ENCODE peak calls at places on chromosomes 3 and 15, in ten cellular contexts. C is RKO; O is iPS-NIHi11; F is NCI-H2029 treated with DMSO at 0.1 percent for 48 hours; A is NCI-H1436; D is naive thymus-derived CD8-positive, alpha-beta T cell; G is stimulated activated CD4-positive, alpha-beta T cell treated with anti-CD3 and anti-CD28 coated beads, Interleukin-15, amount 100 ng/mL, for 1 hour; W is EH; Y is sciatic nerve; U is HCEC 1CT. V is an unnamed sample.

GRCh38 chr3:153970735-153971347 is 150.3 kb upstream of the ARHGEF26 start:
- DNase-seq in C (peak; percentile 56), O (no peak), F (no peak), A (no peak), D (no peak), G (no peak), W (no peak), Y (no peak), U (no peak), V (no peak)

GRCh38 chr3:151091685-151092352 is 6.4 kb downstream of the MED12L start:
- DNase-seq in C (no peak), O (no peak), F (no peak), A (no peak), D (no peak), G (no peak), W (no peak), Y (no peak), U (no peak), V (no peak)

GRCh38 chr3:158443632-158444031 is 127.4 kb upstream of the MLF1 start:
- DNase-seq in C (no peak), O (no peak), F (no peak), A (no peak), D (no peak), G (no peak), W (no peak), Y (no peak), U (no peak), V (no peak)

GRCh38 chr3:146374146-146374545 is 95.2 kb downstream of the PLSCR2 start:
- DNase-seq in C (no peak), O (no peak), F (no peak), A (no peak), D (no peak), G (no peak), W (no peak), Y (no peak), U (peak; percentile 53), V (no peak)

GRCh38 chr3:12194209-12194608 is 35.5 kb upstream of the TIMP4 start:
- DNase-seq in C (peak; percentile 65), O (no peak), F (no peak), A (no peak), D (no peak), G (no peak), W (peak; percentile 82), Y (no peak), U (peak; percentile 94), V (no peak)

GRCh38 chr3:126541628-126542339 is 16.9 kb downstream of the C3orf22 start:
- DNase-seq in C (no peak), O (peak; percentile 23), F (no peak), A (no peak), D (no peak), G (no peak), W (no peak), Y (peak; percentile 42), U (no peak), V (no peak)

GRCh38 chr3:187049462-187050101 is 89.7 kb downstream of the RPL39L start:
- DNase-seq in C (no peak), O (no peak), F (no peak), A (no peak), D (no peak), G (no peak), W (no peak), Y (no peak), U (no peak), V (no peak)

GRCh38 chr15:68372291-68372811 is 59.6 kb downstream of the ITGA11 start:
- DNase-seq in C (peak; percentile 40), O (peak; percentile 79), F (no peak), A (no peak), D (no peak), G (no peak), W (no peak), Y (peak; percentile 39), U (peak; percentile 30), V (no peak)

GRCh38 chr3:127551971-127552370 is 38.6 kb downstream of the TPRA1 start:
- DNase-seq in C (no peak), O (no peak), F (no peak), A (no peak), D (no peak), G (no peak), W (no peak), Y (no peak), U (no peak), V (no peak)

GRCh38 chr15:59950603-59951388 is 53.3 kb upstream of the FOXB1 start:
- DNase-seq in C (no peak), O (no peak), F (peak; percentile 4), A (no peak), D (no peak), G (no peak), W (no peak), Y (no peak), U (no peak), V (no peak)

GRCh38 chr3:31173118-31173718 is 278.8 kb upstream of the GADL1 start:
- DNase-seq in C (no peak), O (no peak), F (no peak), A (no peak), D (no peak), G (no peak), W (no peak), Y (no peak), U (no peak), V (no peak)

GRCh38 chr3:187946031-187946691 is 200.9 kb upstream of the BCL6 start:
- DNase-seq in C (no peak), O (no peak), F (peak; percentile 3), A (peak; percentile 49), D (no peak), G (no peak), W (peak; percentile 82), Y (no peak), U (no peak), V (no peak)

GRCh38 chr3:47813551-47814177 is 10.7 kb downstream of the DHX30 start:
- DNase-seq in C (no peak), O (no peak), F (no peak), A (no peak), D (no peak), G (no peak), W (no peak), Y (no peak), U (no peak), V (no peak)

GRCh38 chr15:32983679-32984078 is 210.8 kb downstream of the FMN1 start:
- DNase-seq in C (no peak), O (no peak), F (no peak), A (no peak), D (no peak), G (no peak), W (no peak), Y (no peak), U (no peak), V (no peak)

GRCh38 chr15:51334011-51334426 is 4.4 kb downstream of the CYP19A1 start:
- DNase-seq in C (no peak), O (no peak), F (peak; percentile 23), A (no peak), D (no peak), G (no peak), W (no peak), Y (no peak), U (no peak), V (no peak)

GRCh38 chr3:130255442-130255841 is 90.0 kb upstream of the COL6A5 start:
- DNase-seq in C (no peak), O (no peak), F (no peak), A (no peak), D (no peak), G (no peak), W (no peak), Y (no peak), U (no peak), V (no peak)

GRCh38 chr15:63626955-63627354 is 29.8 kb downstream of the FBXL22 start:
- DNase-seq in C (no peak), O (no peak), F (no peak), A (no peak), D (no peak), G (no peak), W (no peak), Y (no peak), U (no peak), V (no peak)

GRCh38 chr3:45571969-45572368 is 22.6 kb upstream of the LIMD1 start:
- DNase-seq in C (no peak), O (no peak), F (no peak), A (no peak), D (no peak), G (no peak), W (no peak), Y (no peak), U (no peak), V (no peak)

GRCh38 chr3:45890405-45890804 is 4.1 kb downstream of the CCR9 start:
- DNase-seq in C (no peak), O (peak; percentile 34), F (peak; percentile 78), A (peak; percentile 5), D (peak; percentile 16), G (no peak), W (peak; percentile 8), Y (no peak), U (no peak), V (no peak)

GRCh38 chr3:58231666-58232065 is 5.9 kb upstream of the ABHD6 start:
- DNase-seq in C (no peak), O (no peak), F (no peak), A (no peak), D (no peak), G (no peak), W (no peak), Y (no peak), U (peak; percentile 10), V (no peak)

V was measured in cerebellar nuclear complex.